ENCODE peak calls at places on chromosomes 7 and 10, in five cellular contexts. A is HepG2, M is upper lobe of left lung, T is right lobe of liver, H is gastrocnemius medialis. Q is an unnamed sample.

GRCh38 chr10:34549001-34549400 is 266.1 kb downstream of the PARD3 start:
- ATAC-seq in A (no peak), M (no peak), T (no peak), H (no peak), Q (no peak)

GRCh38 chr10:121578298-121578697 is 19.9 kb downstream of the FGFR2 start:
- ATAC-seq in T (no peak), M (no peak), A (no peak), H (no peak), Q (no peak)

GRCh38 chr10:4481192-4481591 is 344.8 kb upstream of the AKR1E2 start:
- ATAC-seq in M (no peak), T (no peak), H (no peak), A (no peak), Q (no peak)

GRCh38 chr10:75013522-75013921 is 97.9 kb upstream of the SAMD8 start:
- ATAC-seq in H (no peak), A (no peak), M (no peak), T (no peak), Q (no peak)

GRCh38 chr10:129890170-129890569 is 73.9 kb downstream of the EBF3 start:
- ATAC-seq in A (no peak), T (no peak), H (no peak), M (no peak), Q (no peak)

GRCh38 chr10:80598084-80598798 is 60.5 kb downstream of the SH2D4B start:
- ATAC-seq in T (no peak), M (no peak), A (no peak), H (no peak), Q (no peak)

GRCh38 chr10:131931981-131932380 is 31.2 kb downstream of the PPP2R2D start:
- ATAC-seq in H (no peak), T (no peak), A (no peak), M (no peak), Q (no peak)

GRCh38 chr7:99478464-99479440 is 6.1 kb downstream of the ZNF789 start:
- ATAC-seq in M (no peak), A (peak; percentile 33), T (peak; percentile 59), H (no peak), Q (peak; percentile 28)

GRCh38 chr10:116521424-116522305 is 24.1 kb upstream of the PNLIP start:
- ATAC-seq in H (no peak), M (no peak), A (no peak), T (peak; percentile 61), Q (no peak)

DNA sequence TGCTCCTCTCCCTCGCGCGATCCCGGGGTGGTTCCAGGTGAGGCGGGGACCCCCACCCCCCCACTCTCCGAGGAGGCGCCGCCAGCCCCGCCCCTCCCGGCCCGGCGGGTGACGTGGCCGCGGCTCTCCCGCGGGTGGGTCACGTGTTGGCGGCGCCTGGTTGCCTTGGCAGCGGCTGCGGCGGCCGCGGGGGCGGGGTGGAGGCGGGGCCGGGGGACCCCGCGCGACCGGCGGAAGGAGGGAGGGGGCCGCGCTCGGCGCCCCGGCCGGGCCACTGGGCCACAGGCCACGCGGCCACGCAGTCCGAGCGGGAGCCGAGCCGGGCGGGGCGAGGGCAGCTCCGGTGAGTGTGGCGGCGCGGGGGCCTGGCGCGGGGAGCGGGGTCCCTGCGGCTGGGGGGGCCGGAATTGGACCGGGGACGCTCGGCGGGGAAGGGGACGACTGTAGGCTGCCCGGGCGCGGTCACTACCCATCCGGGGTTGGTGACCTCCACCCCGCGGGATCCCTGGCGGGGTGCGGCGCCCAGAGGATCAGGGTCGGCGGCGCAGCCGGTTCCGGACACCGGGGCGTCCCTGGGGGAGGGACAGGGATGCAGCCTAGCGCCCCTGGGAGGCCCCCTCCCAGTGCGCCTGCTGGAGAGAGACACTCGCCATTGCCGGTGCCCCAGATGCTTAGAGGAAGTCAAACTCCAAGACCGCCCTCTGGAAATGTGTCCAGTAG is at the start of gene ORAI2:
- ATAC-seq in A (peak; percentile 25), M (peak; percentile 46), T (peak; percentile 77), H (peak; percentile 68), Q (peak; percentile 87)
- TF ChIP-seq CTCF in A (peak; percentile 3), M (no peak), T (no peak), H (no peak), Q (no peak)

GRCh38 chr7:95547356-95547755 is 49.0 kb downstream of the PDK4 start:
- ATAC-seq in T (no peak), H (no peak), M (no peak), A (no peak), Q (no peak)

GRCh38 chr7:95550546-95550945 is 45.8 kb downstream of the PDK4 start:
- ATAC-seq in A (no peak), H (no peak), T (peak; percentile 54), M (no peak), Q (no peak)

GRCh38 chr7:95546647-95547046 is 49.7 kb downstream of the PDK4 start:
- ATAC-seq in M (no peak), H (no peak), A (no peak), T (peak; percentile 5), Q (no peak)

GRCh38 chr7:95547949-95548348 is 48.4 kb downstream of the PDK4 start:
- ATAC-seq in M (no peak), A (no peak), T (no peak), H (no peak), Q (no peak)

DNA sequence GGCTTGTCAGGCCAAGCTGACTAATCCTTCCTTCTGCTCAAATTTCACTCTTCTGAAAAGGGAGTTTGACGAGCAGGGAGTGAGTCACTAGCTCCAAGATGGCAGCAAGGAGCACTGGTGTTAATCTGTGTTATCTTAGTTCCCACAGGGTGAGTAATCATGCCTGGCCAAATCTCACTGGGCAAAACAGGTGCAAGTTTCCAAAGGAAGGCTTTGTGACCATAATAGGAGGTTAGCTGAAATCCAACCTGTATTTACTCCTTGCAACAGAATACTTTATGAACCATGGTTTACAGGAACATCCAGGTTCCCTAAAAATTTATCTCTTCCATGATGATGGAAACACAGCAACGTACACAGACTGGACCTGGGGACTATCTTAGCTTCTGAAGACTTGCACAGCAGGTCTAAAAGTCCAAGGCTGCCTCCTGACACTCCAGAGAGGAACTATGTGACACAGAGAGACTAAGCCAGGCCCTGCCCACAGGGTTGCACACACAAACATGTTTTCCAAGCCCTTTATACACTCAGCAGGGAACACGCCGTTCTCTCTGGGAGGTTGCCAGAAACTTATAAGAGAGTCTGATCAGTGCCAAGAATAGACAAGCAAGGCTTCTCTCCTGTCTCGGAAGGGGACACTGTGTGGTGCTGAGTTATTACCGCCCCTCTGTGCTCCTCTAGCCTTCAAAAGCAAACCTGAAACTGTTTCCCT is 46.3 kb downstream of the PDK4 start:
- ATAC-seq in M (peak; percentile 96), H (peak; percentile 90), T (peak; percentile 94), A (peak; percentile 41), Q (peak; percentile 98)
- TF ChIP-seq POLR2A in M (peak; percentile 57), H (peak; percentile 47), T (peak; percentile 64), A (no peak), Q (peak; percentile 39)

GRCh38 chr10:5681930-5682329 is 2.7 kb upstream of the TASOR2 start:
- ATAC-seq in A (no peak), M (no peak), H (no peak), T (no peak), Q (no peak)

GRCh38 chr10:5685764-5686240 is 1.2 kb downstream of the TASOR2 start:
- ATAC-seq in T (no peak), M (no peak), A (peak; percentile 5), H (no peak), Q (no peak)

GRCh38 chr10:5683065-5683464 is 1.6 kb upstream of the TASOR2 start:
- ATAC-seq in T (no peak), A (no peak), H (no peak), M (no peak), Q (no peak)

GRCh38 chr10:5684318-5684970 is at the start of gene TASOR2:
- ATAC-seq in H (peak; percentile 96), M (peak; percentile 97), A (peak; percentile 91), T (peak; percentile 97), Q (peak; percentile 99)

DNA sequence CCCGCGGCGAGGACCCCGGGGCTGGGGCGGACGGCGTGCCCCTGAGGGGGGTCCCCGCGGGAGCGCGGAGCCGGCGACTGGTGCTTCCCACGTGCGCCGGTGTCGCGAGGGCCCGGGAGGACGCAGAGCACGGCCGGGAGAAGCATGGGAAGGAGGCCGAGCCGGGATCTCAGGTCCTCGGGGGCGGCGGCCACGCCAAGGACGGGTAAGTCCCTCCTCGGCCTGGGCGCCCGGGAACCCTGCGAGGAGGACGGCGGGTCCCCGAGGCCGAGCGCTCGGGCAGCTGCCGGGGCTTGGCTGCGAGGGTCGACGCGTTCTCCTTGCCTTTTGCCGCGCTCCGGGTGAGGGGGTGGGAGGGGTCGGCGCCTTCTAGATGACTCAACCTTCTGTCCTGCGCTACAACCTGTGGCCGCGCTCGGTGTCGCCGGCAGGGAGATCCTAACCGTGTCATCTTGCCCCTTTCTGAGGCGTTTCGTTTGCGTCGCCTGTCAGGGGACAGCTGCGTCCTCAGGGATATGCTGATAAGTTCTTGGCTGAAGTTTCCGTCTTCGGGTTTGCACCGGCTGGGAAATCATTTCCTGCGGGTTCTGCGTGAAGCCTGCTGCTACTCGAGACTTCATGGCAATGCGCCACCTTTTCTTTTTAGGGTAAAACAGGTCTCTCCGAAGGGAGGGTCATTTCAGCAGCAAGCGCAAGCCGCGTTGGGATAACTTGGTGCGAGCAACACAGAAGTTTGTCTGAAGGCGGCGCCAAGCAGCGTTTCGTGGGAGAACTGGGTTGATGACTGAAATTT is 529 bp downstream of the TASOR2 start:
- ATAC-seq in M (peak; percentile 46), T (peak; percentile 56), A (peak; percentile 80), H (peak; percentile 56), Q (peak; percentile 32)
- TF ChIP-seq CTCF in M (no peak), T (peak; percentile 45), A (peak; percentile 75), H (peak; percentile 18), Q (peak; percentile 36)

GRCh38 chr10:86956195-86956840 is 1.1 kb downstream of the MMRN2 start:
- ATAC-seq in M (no peak), H (no peak), T (no peak), A (no peak), Q (no peak)
- TF ChIP-seq POLR2A in M (no peak), H (no peak), T (no peak), A (no peak), Q (no peak)